ENCODE peak calls at places on chromosomes 12 and 14, in four cellular contexts. One of them, this sample, is unnamed.

GRCh38 chr14:71021347-71022014 is 114.2 kb downstream of the PCNX1 start:
- DNase-seq in IMR-90: peak
- DNase-seq in fibroblast of lung: peak
- DNase-seq in GM23338: no peak
- DNase-seq in this sample: no peak

GRCh38 chr12:122137681-122138080 is 36.3 kb downstream of the IL31 start:
- DNase-seq in IMR-90: no peak
- DNase-seq in fibroblast of lung: no peak
- DNase-seq in GM23338: peak
- DNase-seq in this sample: no peak

GRCh38 chr14:61488417-61488816 is 167.0 kb downstream of the PRKCH start:
- DNase-seq in IMR-90: no peak
- DNase-seq in fibroblast of lung: no peak
- DNase-seq in GM23338: no peak
- DNase-seq in this sample: no peak

GRCh38 chr14:99199854-99200653 is 71.9 kb downstream of the BCL11B start:
- DNase-seq in GM23338: no peak
- DNase-seq in IMR-90: no peak
- DNase-seq in fibroblast of lung: no peak
- DNase-seq in this sample: no peak

GRCh38 chr14:92888896-92889295 is 34.1 kb upstream of the CHGA start:
- DNase-seq in IMR-90: no peak
- DNase-seq in GM23338: no peak
- DNase-seq in fibroblast of lung: no peak
- DNase-seq in this sample: no peak

GRCh38 chr12:9364224-9365176 is 156.3 kb upstream of the PZP start:
- DNase-seq in GM23338: peak
- DNase-seq in IMR-90: peak
- DNase-seq in fibroblast of lung: peak
- DNase-seq in this sample: no peak

GRCh38 chr12:100473050-100473715 is 483 bp upstream of the NR1H4 start:
- DNase-seq in IMR-90: no peak
- DNase-seq in fibroblast of lung: no peak
- DNase-seq in GM23338: no peak
- DNase-seq in this sample: no peak

GRCh38 chr12:52086944-52087835 is 7.7 kb downstream of the SMIM41 start:
- DNase-seq in fibroblast of lung: no peak
- DNase-seq in IMR-90: no peak
- DNase-seq in GM23338: no peak
- DNase-seq in this sample: peak

GRCh38 chr12:21026302-21026701 is 104.7 kb upstream of the SLCO1B1 start:
- DNase-seq in fibroblast of lung: no peak
- DNase-seq in IMR-90: no peak
- DNase-seq in GM23338: no peak
- DNase-seq in this sample: no peak

GRCh38 chr14:49467091-49467490 is 119.1 kb downstream of the RPS29 start:
- DNase-seq in GM23338: no peak
- DNase-seq in IMR-90: no peak
- DNase-seq in fibroblast of lung: no peak
- DNase-seq in this sample: no peak

GRCh38 chr12:120801146-120801545 is 75.5 kb downstream of the ACADS start:
- DNase-seq in GM23338: no peak
- DNase-seq in fibroblast of lung: no peak
- DNase-seq in IMR-90: no peak
- DNase-seq in this sample: no peak

GRCh38 chr14:67221248-67221981 is 19.8 kb upstream of the PALS1 start:
- DNase-seq in GM23338: no peak
- DNase-seq in IMR-90: peak
- DNase-seq in fibroblast of lung: peak
- DNase-seq in this sample: no peak

GRCh38 chr12:64611430-64612286 is 1.4 kb downstream of the RASSF3 start:
- DNase-seq in GM23338: no peak
- DNase-seq in IMR-90: peak
- DNase-seq in fibroblast of lung: peak
- DNase-seq in this sample: peak

GRCh38 chr12:101564912-101565311 is 29.9 kb upstream of the MYBPC1 start:
- DNase-seq in GM23338: peak
- DNase-seq in fibroblast of lung: no peak
- DNase-seq in IMR-90: no peak
- DNase-seq in this sample: peak

GRCh38 chr12:46676797-46677520 is 148.8 kb downstream of the SLC38A4 start:
- DNase-seq in GM23338: no peak
- DNase-seq in IMR-90: no peak
- DNase-seq in fibroblast of lung: no peak
- DNase-seq in this sample: no peak

GRCh38 chr12:65948320-65949008 is 124.2 kb downstream of the HMGA2 start:
- DNase-seq in GM23338: no peak
- DNase-seq in IMR-90: peak
- DNase-seq in fibroblast of lung: peak
- DNase-seq in this sample: no peak

GRCh38 chr12:88371416-88372183 is 208.7 kb downstream of the KITLG start:
- DNase-seq in IMR-90: no peak
- DNase-seq in GM23338: no peak
- DNase-seq in fibroblast of lung: peak
- DNase-seq in this sample: no peak

GRCh38 chr14:99072956-99073355 is 199.0 kb downstream of the BCL11B start:
- DNase-seq in GM23338: no peak
- DNase-seq in IMR-90: no peak
- DNase-seq in fibroblast of lung: no peak
- DNase-seq in this sample: no peak

GRCh38 chr14:100048786-100049185 is 16.4 kb upstream of the EVL start:
- DNase-seq in fibroblast of lung: no peak
- DNase-seq in IMR-90: no peak
- DNase-seq in GM23338: no peak
- DNase-seq in this sample: no peak

GRCh38 chr12:77847060-77847541 is 16.4 kb downstream of the NAV3 start:
- DNase-seq in IMR-90: peak
- DNase-seq in fibroblast of lung: no peak
- DNase-seq in GM23338: no peak
- DNase-seq in this sample: no peak

GRCh38 chr14:63855272-63855671 is 2.5 kb downstream of the SYNE2 start:
- DNase-seq in fibroblast of lung: no peak
- DNase-seq in IMR-90: no peak
- DNase-seq in GM23338: no peak
- DNase-seq in this sample: no peak

GRCh38 chr12:32894566-32894965 is 2.0 kb downstream of the PKP2 start:
- DNase-seq in GM23338: no peak
- DNase-seq in IMR-90: no peak
- DNase-seq in fibroblast of lung: no peak
- DNase-seq in this sample: no peak

GRCh38 chr12:32895688-32896437 is 714 bp downstream of the PKP2 start:
- DNase-seq in IMR-90: no peak
- DNase-seq in GM23338: peak
- DNase-seq in fibroblast of lung: no peak
- DNase-seq in this sample: no peak

GRCh38 chr12:32897276-32897615 is 669 bp upstream of the PKP2 start:
- DNase-seq in fibroblast of lung: peak
- DNase-seq in IMR-90: no peak
- DNase-seq in GM23338: no peak
- DNase-seq in this sample: no peak

GRCh38 chr12:32896438-32897275 is at the start of gene PKP2:
- DNase-seq in GM23338: peak
- DNase-seq in IMR-90: no peak
- DNase-seq in fibroblast of lung: no peak
- DNase-seq in this sample: peak

DNA sequence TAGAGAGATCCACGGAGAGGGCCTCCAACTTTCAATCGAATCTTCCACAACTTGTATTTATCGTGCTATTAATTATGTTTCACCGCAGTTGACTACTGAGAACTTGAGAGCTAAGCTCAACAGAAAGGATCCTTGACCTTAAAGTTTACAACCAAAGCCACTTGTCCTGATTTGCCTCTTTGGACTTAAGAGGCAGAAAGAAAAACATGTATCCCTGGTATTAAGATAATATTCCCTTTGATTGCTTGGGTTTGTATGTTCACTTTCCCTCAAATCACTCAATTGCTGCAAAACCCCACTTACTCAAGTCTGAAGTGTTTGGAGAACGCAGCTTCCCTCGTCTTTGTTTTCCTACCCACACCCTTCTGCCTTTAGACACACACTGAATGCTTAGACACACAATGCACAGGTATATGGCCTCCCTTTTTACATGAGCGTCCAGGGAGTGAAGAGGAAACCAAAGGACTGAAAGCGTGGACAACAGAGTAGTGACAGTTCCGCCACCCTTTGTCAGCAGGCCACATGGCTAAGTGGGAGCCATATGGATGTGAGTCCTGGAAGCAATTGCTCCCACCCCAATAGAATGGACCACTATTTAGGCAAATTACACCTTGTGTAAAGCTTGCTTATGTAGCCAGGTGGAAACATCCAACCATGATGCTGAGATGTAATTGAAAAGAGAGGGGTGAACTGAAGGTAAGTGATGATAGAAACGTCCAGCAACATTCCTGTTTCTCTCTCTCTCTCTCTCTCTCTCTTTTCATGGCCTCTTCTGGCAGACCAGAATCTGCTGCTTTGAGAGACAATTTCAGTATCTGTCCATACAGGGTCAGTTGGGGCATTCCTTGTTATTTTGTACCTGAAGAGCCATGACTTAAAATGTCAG is 1.4 kb upstream of the PKP2 start:
- DNase-seq in GM23338: no peak
- DNase-seq in IMR-90: no peak
- DNase-seq in fibroblast of lung: no peak
- DNase-seq in this sample: no peak
- H2AFZ ChIP-seq in GM23338: peak
- H2AFZ ChIP-seq in IMR-90: no peak
- H2AFZ ChIP-seq in fibroblast of lung: no peak
- H2AFZ ChIP-seq in this sample: no peak

GRCh38 chr12:49341777-49342065 is 4.7 kb upstream of the C1QL4 start:
- DNase-seq in fibroblast of lung: no peak
- DNase-seq in GM23338: no peak
- DNase-seq in IMR-90: no peak
- DNase-seq in this sample: no peak

GRCh38 chr12:49344486-49345047 is 2.1 kb upstream of the DNAJC22 start:
- DNase-seq in fibroblast of lung: no peak
- DNase-seq in GM23338: peak
- DNase-seq in IMR-90: no peak
- DNase-seq in this sample: no peak

GRCh38 chr12:49340971-49341776 is 4.2 kb upstream of the C1QL4 start:
- DNase-seq in GM23338: peak
- DNase-seq in fibroblast of lung: no peak
- DNase-seq in IMR-90: no peak
- DNase-seq in this sample: no peak

GRCh38 chr12:49342066-49342913 is 4.4 kb upstream of the DNAJC22 start:
- DNase-seq in fibroblast of lung: peak
- DNase-seq in GM23338: peak
- DNase-seq in IMR-90: peak
- DNase-seq in this sample: peak

DNA sequence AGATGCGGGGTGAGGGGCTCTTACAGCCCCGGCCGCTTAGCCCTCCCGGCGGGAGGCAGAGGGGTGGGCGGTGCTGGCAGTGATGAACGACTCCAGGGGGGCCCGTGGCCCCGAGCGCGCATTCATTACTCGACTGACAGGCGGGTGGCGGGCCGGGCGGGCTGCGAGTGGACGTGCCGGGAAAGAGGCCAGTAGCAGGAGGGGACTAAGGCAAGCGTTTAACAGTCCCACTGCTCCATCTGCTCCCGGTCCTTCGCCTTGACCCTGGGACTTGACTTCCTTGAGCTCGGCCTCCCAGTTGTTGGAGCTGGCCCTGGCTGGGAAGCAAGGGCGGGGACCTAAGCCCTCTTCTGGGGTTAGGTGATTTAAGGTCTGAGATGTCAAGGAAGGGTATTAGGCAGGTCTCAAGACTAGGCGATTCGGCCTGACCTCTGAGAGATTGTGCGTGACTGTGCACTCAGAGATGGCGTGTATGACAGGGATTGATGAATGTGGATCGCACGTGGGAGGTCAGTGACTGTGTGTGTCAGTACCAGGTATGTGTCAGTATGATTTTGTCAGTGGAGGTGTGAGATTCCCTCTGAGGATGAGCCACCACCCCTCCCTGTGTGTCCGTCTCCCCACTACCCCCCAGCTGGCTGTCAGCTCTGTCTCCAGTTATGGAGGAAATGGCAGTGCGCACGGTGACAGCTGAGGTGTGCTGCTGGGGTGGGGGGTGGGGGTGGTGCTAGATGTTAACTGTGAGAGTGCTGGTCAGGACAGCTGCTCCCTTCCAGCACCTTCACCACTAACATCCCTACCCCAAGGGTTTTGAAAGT is 3.6 kb upstream of the DNAJC22 start:
- DNase-seq in IMR-90: no peak
- DNase-seq in GM23338: peak
- DNase-seq in fibroblast of lung: no peak
- DNase-seq in this sample: no peak
- H2AFZ ChIP-seq in IMR-90: peak
- H2AFZ ChIP-seq in GM23338: no peak
- H2AFZ ChIP-seq in fibroblast of lung: peak
- H2AFZ ChIP-seq in this sample: peak

DNA sequence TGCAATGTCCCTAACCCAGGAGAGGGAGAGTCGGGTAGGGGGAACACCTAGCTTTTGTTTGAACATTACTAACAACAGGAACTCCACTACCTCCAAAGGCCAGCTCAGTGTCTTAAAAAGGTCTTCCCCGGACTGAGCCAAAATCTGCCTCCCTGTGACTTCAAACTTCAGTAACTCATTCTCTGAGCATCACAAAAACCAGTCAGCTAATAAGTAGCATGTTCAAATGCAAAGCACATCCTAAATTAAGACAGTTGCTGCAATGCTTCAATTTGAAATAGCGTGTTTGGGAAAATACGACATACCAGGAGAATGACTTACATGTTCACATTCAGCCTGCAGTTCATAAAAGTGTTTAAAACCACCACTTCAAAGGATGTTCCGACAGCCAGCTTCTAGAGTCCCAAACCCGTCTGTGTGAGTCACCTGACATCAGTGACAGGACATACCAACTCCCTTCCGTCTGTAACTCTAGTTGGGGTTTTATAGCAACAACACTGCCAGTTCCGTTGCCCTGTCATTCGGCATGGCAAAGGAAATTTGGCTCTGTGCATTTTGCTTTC is 13.0 kb downstream of the ZFP36L1 start:
- DNase-seq in IMR-90: peak
- DNase-seq in fibroblast of lung: peak
- DNase-seq in GM23338: no peak
- DNase-seq in this sample: no peak
- H2AFZ ChIP-seq in IMR-90: peak
- H2AFZ ChIP-seq in fibroblast of lung: no peak
- H2AFZ ChIP-seq in GM23338: no peak
- H2AFZ ChIP-seq in this sample: peak

DNA sequence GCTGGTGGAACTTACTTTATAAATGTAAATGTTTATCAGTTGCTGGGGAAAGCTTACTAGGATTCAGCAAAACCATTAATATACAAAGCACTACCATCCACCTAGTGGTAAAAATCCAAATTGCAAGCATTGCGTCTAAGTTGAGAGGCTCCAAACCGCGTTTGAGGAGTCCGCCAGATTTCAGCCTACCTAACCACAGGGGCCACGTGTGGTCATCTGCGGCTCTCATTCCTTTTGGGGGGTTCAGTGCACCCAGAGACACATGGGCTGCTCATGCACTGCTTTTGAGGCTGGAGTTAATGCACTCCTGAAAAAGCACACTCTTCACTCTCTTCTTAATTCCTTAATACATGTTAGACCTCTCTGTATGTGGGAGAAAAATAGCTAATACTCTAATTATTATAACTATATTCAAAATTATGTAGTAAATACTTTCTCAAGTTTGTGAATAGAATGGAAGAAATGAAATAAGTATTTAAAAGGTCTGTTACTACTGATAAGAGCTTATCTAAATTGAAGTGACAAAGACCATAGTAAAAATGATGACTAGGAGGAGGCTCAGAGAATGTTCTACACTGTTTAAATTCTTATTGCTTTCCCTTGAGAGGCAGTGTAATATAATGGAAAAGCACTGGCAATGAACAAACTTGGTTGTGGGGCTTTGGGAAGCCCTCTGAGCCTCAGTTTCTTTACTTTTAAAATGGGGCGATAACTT is 41.4 kb upstream of the MANSC4 start:
- DNase-seq in IMR-90: peak
- DNase-seq in GM23338: peak
- DNase-seq in fibroblast of lung: peak
- DNase-seq in this sample: peak
- H2AFZ ChIP-seq in IMR-90: peak
- H2AFZ ChIP-seq in GM23338: no peak
- H2AFZ ChIP-seq in fibroblast of lung: peak
- H2AFZ ChIP-seq in this sample: peak